ENCODE peak calls at places on chromosomes 5 and 9, in ten cellular contexts. S is mesothelial cell of epicardium, U is mucosa of descending colon, N is RWPE1, O is nephron progenitor cell, K is H1, W is cardiac muscle cell, L is psoas muscle, M is astrocyte of the spinal cord, X is fibroblast of lung. R is an unnamed sample.

GRCh38 chr5:38403407-38403806 is 145.0 kb downstream of the EGFLAM start:
- DNase-seq in S (no peak), L (no peak), W (peak), X (peak), O (no peak), M (no peak), N (no peak), K (no peak), U (no peak), R (no peak)

GRCh38 chr5:37735649-37736347 is 104.0 kb downstream of the GDNF start:
- DNase-seq in M (peak), X (peak), K (no peak), W (peak), L (peak), N (no peak), S (no peak), O (peak), U (no peak), R (no peak)

GRCh38 chr9:24766081-24766480 is 220.4 kb upstream of the IZUMO3 start:
- DNase-seq in O (no peak), X (no peak), K (no peak), L (no peak), M (no peak), W (no peak), N (no peak), U (no peak), S (no peak), R (no peak)

GRCh38 chr9:114929166-114929565 is 1.2 kb downstream of the TNFSF8 start:
- DNase-seq in N (no peak), M (no peak), S (no peak), K (no peak), W (no peak), O (no peak), L (no peak), X (no peak), U (no peak), R (no peak)

GRCh38 chr9:116075191-116075590 is 78.4 kb upstream of the PAPPA start:
- DNase-seq in L (no peak), U (no peak), O (no peak), M (peak), N (peak), W (peak), K (no peak), S (no peak), X (peak), R (no peak)

GRCh38 chr5:126594676-126595485 is at the start of gene ALDH7A1:
- DNase-seq in O (peak), M (peak), S (peak), N (peak), W (peak), X (peak), U (peak), L (peak), K (peak), R (peak)

GRCh38 chr5:126847318-126848221 is 70.6 kb downstream of the LMNB1 start:
- DNase-seq in U (no peak), S (no peak), W (no peak), N (no peak), O (no peak), X (no peak), M (no peak), K (peak), L (peak), R (no peak)

GRCh38 chr9:135075234-135076142 is 12.0 kb upstream of the OLFM1 start:
- DNase-seq in M (no peak), X (peak), S (peak), L (peak), W (peak), U (peak), O (peak), N (peak), K (peak), R (peak)

GRCh38 chr9:114607671-114608524 is 3.2 kb upstream of the TMEM268 start:
- DNase-seq in N (no peak), K (no peak), L (no peak), S (no peak), M (no peak), U (no peak), W (no peak), X (no peak), O (no peak), R (no peak)

GRCh38 chr5:120463991-120464626 is at the start of gene PRR16:
- DNase-seq in X (peak), W (peak), O (peak), K (peak), U (peak), M (peak), S (peak), L (peak), N (peak), R (peak)

GRCh38 chr9:124079176-124079925 is 67.8 kb downstream of the LHX2 start:
- DNase-seq in L (peak), S (no peak), M (peak), K (no peak), N (peak), O (no peak), U (no peak), X (peak), W (peak), R (peak)

GRCh38 chr5:113225259-113225658 is 209.5 kb downstream of the TSSK1B start:
- DNase-seq in O (no peak), M (no peak), X (no peak), L (no peak), K (no peak), W (no peak), S (no peak), U (no peak), N (no peak), R (no peak)

GRCh38 chr5:116454417-116454927 is 120.2 kb downstream of the SEMA6A start:
- DNase-seq in M (peak), X (peak), O (no peak), S (no peak), W (peak), N (no peak), U (no peak), K (no peak), L (no peak), R (no peak)

GRCh38 chr9:89523948-89524347 is 26.0 kb upstream of the SEMA4D start:
- DNase-seq in O (no peak), S (no peak), X (no peak), U (no peak), W (no peak), M (no peak), N (no peak), L (no peak), K (no peak), R (no peak)

GRCh38 chr5:68381060-68381459 is 165.5 kb downstream of the PIK3R1 start:
- DNase-seq in S (no peak), M (no peak), U (no peak), L (no peak), X (no peak), K (no peak), N (no peak), W (no peak), O (no peak), R (no peak)

GRCh38 chr9:91809581-91810285 is 140.3 kb downstream of the ROR2 start:
- DNase-seq in N (peak), U (no peak), S (no peak), M (peak), W (peak), O (no peak), K (peak), X (peak), L (no peak), R (no peak)

GRCh38 chr5:1137567-1138444 is 25.9 kb upstream of the SLC12A7 start:
- DNase-seq in X (no peak), U (peak), W (no peak), S (no peak), L (no peak), K (no peak), M (no peak), N (no peak), O (no peak), R (no peak)

GRCh38 chr5:32443541-32444190 is 874 bp downstream of the ZFR start:
- DNase-seq in U (peak), X (peak), N (peak), O (peak), K (peak), W (peak), L (peak), S (no peak), M (peak), R (peak)

GRCh38 chr5:136106351-136106750 is 26.3 kb upstream of the SMAD5 start:
- DNase-seq in K (no peak), X (no peak), U (no peak), M (no peak), O (no peak), N (no peak), W (no peak), L (no peak), S (no peak), R (no peak)

GRCh38 chr9:28155671-28156070 is 582.4 kb upstream of the C9orf72 start:
- DNase-seq in O (no peak), L (no peak), N (no peak), M (no peak), S (no peak), W (no peak), X (no peak), U (no peak), K (no peak), R (no peak)

GRCh38 chr5:109239501-109239900 is 170.3 kb downstream of the PJA2 start:
- DNase-seq in K (no peak), U (no peak), O (no peak), N (no peak), S (no peak), M (no peak), X (peak), L (no peak), W (peak), R (no peak)

GRCh38 chr9:34907044-34907443 is 51.0 kb upstream of the PHF24 start:
- DNase-seq in L (no peak), U (no peak), N (no peak), K (no peak), W (no peak), M (no peak), X (no peak), O (no peak), S (no peak), R (no peak)

GRCh38 chr5:121819661-121820261 is 31.9 kb upstream of the FTMT start:
- DNase-seq in O (no peak), K (no peak), S (no peak), U (no peak), M (no peak), X (no peak), W (no peak), N (no peak), L (no peak), R (no peak)

GRCh38 chr5:143117821-143118220 is 285.7 kb downstream of the NR3C1 start:
- DNase-seq in M (no peak), S (no peak), L (no peak), W (no peak), O (no peak), X (no peak), K (no peak), N (no peak), U (no peak), R (no peak)

GRCh38 chr5:143116817-143117216 is 286.7 kb downstream of the NR3C1 start:
- DNase-seq in W (no peak), O (no peak), U (no peak), N (no peak), X (no peak), K (no peak), L (no peak), S (no peak), M (no peak), R (no peak)

GRCh38 chr5:143119881-143120341 is 283.6 kb downstream of the NR3C1 start:
- DNase-seq in U (no peak), L (no peak), O (no peak), M (no peak), S (no peak), X (no peak), W (no peak), K (no peak), N (no peak), R (no peak)

GRCh38 chr5:143119301-143119769 is 284.2 kb downstream of the NR3C1 start:
- DNase-seq in N (no peak), X (no peak), L (no peak), S (no peak), U (no peak), O (no peak), W (no peak), M (no peak), K (no peak), R (no peak)

DNA sequence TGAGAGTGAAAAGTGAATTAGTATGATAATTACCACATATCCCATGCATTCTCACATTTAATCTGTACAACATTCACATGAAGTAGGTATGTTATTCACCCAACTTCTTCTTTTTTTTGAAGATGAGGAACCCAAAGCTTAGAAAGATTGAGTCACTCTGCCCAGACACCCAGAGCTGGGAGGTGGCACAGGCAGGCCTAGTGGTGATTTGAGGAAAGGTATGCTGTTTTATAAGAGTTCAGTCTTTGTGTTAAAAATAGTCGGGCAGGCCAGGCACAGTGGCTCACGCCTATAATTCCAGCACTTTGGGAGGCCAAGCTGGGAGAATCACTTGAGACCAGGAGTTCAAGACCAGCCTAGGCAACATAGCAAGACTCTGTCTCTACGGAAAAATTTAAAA is 285.3 kb downstream of the NR3C1 start:
- DNase-seq in K (no peak), X (no peak), S (no peak), U (no peak), O (no peak), L (no peak), N (no peak), W (no peak), M (no peak), R (no peak)
- TF ChIP-seq CTCF in K (no peak), X (no peak), S (no peak), U (no peak), O (no peak), L (no peak), N (no peak), W (no peak), M (no peak), R (no peak)

GRCh38 chr9:83334320-83334719 is 203.9 kb downstream of the FRMD3 start:
- DNase-seq in U (peak), L (peak), W (peak), X (peak), K (peak), N (peak), S (peak), M (peak), O (peak), R (peak)

GRCh38 chr9:83327750-83328622 is 210.2 kb downstream of the FRMD3 start:
- DNase-seq in W (no peak), N (no peak), S (no peak), L (no peak), K (no peak), M (no peak), O (no peak), U (no peak), X (no peak), R (no peak)

GRCh38 chr9:83327323-83327722 is 210.9 kb downstream of the FRMD3 start:
- DNase-seq in W (peak), S (no peak), K (no peak), X (no peak), O (no peak), L (no peak), N (no peak), M (peak), U (no peak), R (peak)

DNA sequence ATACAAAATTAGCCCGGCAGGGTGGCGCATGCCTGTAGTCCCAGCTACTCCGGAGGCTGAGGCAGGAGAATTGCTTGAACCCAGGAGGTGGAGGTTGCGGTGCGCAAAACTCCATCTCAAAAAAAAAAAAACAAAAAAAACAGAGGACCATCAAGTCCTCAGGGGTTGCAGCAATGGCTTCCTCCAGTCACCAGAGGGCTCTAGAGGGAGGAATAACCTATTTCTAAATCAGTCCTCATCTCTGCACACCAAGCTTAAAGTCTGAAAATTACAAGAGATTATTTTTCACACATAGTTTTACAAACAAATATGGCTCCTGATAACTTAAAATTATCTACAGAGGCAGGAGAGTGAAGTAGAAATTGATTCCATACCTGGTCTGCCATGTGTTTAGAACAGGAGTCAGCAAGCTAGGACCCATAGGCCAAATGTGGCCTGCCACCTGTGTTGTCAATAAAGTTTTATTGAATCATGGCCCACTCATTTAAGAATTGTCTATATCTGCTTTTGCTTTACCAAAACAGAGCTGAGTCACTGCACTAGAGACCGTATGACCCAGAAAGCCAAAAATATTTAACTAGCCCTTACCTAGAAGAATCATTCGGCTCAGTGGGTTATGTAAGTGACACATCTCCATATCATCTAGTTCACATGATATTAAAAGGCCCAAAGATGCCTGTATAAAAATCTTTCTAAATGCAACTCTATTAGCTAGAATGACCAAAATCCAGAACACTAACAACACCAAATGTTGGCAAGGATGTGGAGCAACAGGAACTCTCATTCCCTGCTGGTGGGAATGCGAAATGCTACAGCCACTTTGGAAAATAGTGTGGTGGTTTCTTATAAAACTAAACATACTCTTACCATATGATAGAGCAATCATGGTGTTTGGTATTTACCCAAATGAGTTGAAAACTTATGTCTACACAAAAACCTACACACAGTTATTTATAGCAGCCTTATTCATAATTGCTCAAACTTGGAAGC is 207.7 kb downstream of the FRMD3 start:
- DNase-seq in W (no peak), S (no peak), K (no peak), N (no peak), O (no peak), U (no peak), X (no peak), M (no peak), L (no peak), R (no peak)
- TF ChIP-seq CTCF in W (peak), S (no peak), K (peak), N (no peak), O (no peak), U (no peak), X (peak), M (peak), L (no peak), R (no peak)

GRCh38 chr5:71751422-71751821 is 32.3 kb downstream of the CARTPT start:
- DNase-seq in N (no peak), K (no peak), M (no peak), W (no peak), X (no peak), O (no peak), S (no peak), U (no peak), L (no peak), R (no peak)
- TF ChIP-seq CTCF in N (no peak), K (no peak), M (no peak), W (no peak), X (no peak), O (no peak), S (no peak), U (no peak), L (no peak), R (no peak)

DNA sequence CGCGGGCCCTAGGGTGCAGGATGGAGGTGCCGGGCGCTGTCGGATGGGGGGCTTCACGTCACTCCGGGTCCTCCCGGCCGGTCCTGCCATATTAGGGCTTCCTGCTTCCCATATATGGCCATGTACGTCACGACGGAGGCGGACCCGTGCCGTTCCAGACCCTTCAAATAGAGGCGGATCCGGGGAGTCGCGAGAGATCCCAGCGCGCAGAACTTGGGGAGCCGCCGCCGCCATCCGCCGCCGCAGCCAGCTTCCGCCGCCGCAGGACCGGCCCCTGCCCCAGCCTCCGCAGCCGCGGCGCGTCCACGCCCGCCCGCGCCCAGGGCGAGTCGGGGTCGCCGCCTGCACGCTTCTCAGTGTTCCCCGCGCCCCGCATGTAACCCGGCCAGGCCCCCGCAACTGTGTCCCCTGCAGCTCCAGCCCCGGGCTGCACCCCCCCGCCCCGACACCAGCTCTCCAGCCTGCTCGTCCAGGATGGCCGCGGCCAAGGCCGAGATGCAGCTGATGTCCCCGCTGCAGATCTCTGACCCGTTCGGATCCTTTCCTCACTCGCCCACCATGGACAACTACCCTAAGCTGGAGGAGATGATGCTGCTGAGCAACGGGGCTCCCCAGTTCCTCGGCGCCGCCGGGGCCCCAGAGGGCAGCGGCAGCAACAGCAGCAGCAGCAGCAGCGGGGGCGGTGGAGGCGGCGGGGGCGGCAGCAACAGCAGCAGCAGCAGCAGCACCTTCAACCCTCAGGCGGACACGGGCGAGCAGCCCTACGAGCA is at the start of gene EGR1:
- DNase-seq in L (peak), K (peak), O (peak), N (peak), U (peak), X (peak), S (peak), M (peak), W (peak), R (peak)
- TF ChIP-seq CTCF in L (no peak), K (no peak), O (no peak), N (no peak), U (no peak), X (no peak), S (no peak), M (no peak), W (no peak), R (no peak)

R was measured in glutamatergic neuron.